ENCODE peak calls at places on chromosomes 3 and 15, in four cellular contexts. One of them, this sample, is unnamed. For H3K27me3 and H3K9me3, the result is how much of the 10 kb centered on the place peaks cover.

GRCh38 chr15:51132384-51133139 is 37.9 kb upstream of the TNFAIP8L3 start:
- DNase-seq in Panc1: peak
- DNase-seq in transverse colon: peak
- DNase-seq in IMR-90: peak
- DNase-seq in this sample: peak

GRCh38 chr3:38643592-38643991 is 5.9 kb downstream of the SCN5A start:
- DNase-seq in Panc1: no peak
- DNase-seq in transverse colon: no peak
- DNase-seq in IMR-90: no peak
- DNase-seq in this sample: no peak

GRCh38 chr3:124078978-124079911 is 87.3 kb upstream of the ROPN1 start:
- DNase-seq in Panc1: peak
- DNase-seq in transverse colon: no peak
- DNase-seq in IMR-90: peak
- DNase-seq in this sample: no peak

GRCh38 chr15:78909791-78910228 is 35.0 kb downstream of the CTSH start:
- DNase-seq in Panc1: no peak
- DNase-seq in transverse colon: no peak
- DNase-seq in IMR-90: peak
- DNase-seq in this sample: no peak

GRCh38 chr3:26061947-26062346 is 272.1 kb downstream of the OXSM start:
- DNase-seq in Panc1: no peak
- DNase-seq in transverse colon: no peak
- DNase-seq in IMR-90: no peak
- DNase-seq in this sample: no peak

GRCh38 chr3:44914936-44915335 is 40.5 kb downstream of the TGM4 start:
- DNase-seq in Panc1: no peak
- DNase-seq in transverse colon: no peak
- DNase-seq in IMR-90: no peak
- DNase-seq in this sample: no peak

GRCh38 chr3:129002573-129003569 is 1.8 kb downstream of the EFCC1 start:
- DNase-seq in Panc1: no peak
- DNase-seq in transverse colon: no peak
- DNase-seq in IMR-90: no peak
- DNase-seq in this sample: no peak

GRCh38 chr15:41609123-41609522 is 50.1 kb downstream of the TYRO3 start:
- DNase-seq in Panc1: no peak
- DNase-seq in transverse colon: no peak
- DNase-seq in IMR-90: no peak
- DNase-seq in this sample: no peak

GRCh38 chr15:100759698-100760356 is 119.8 kb upstream of the ALDH1A3 start:
- DNase-seq in Panc1: peak
- DNase-seq in transverse colon: no peak
- DNase-seq in IMR-90: peak
- DNase-seq in this sample: peak

GRCh38 chr3:8589880-8590556 is 54.6 kb downstream of the SSUH2 start:
- DNase-seq in Panc1: no peak
- DNase-seq in transverse colon: no peak
- DNase-seq in IMR-90: peak
- DNase-seq in this sample: no peak

GRCh38 chr15:77974098-77974414 is 103.5 kb downstream of the TBC1D2B start:
- DNase-seq in Panc1: no peak
- DNase-seq in transverse colon: peak
- DNase-seq in IMR-90: peak
- DNase-seq in this sample: peak

GRCh38 chr15:96336045-96336642 is 5.6 kb downstream of the NR2F2 start:
- DNase-seq in Panc1: no peak
- DNase-seq in transverse colon: peak
- DNase-seq in IMR-90: no peak
- DNase-seq in this sample: no peak

GRCh38 chr3:16618721-16619120 is 13.5 kb upstream of the DAZL start:
- DNase-seq in Panc1: no peak
- DNase-seq in transverse colon: no peak
- DNase-seq in IMR-90: peak
- DNase-seq in this sample: peak

GRCh38 chr3:16352428-16352827 is 87.4 kb downstream of the OXNAD1 start:
- DNase-seq in Panc1: no peak
- DNase-seq in transverse colon: no peak
- DNase-seq in IMR-90: no peak
- DNase-seq in this sample: no peak

GRCh38 chr3:21718161-21718765 is 32.7 kb downstream of the ZNF385D start:
- DNase-seq in Panc1: peak
- DNase-seq in transverse colon: no peak
- DNase-seq in IMR-90: peak
- DNase-seq in this sample: peak

GRCh38 chr3:114318295-114318694 is 24.5 kb downstream of the TIGIT start:
- DNase-seq in Panc1: no peak
- DNase-seq in transverse colon: no peak
- DNase-seq in IMR-90: no peak
- DNase-seq in this sample: no peak

GRCh38 chr3:112682361-112682760 is 41.4 kb upstream of the CCDC80 start:
- DNase-seq in Panc1: no peak
- DNase-seq in transverse colon: no peak
- DNase-seq in IMR-90: peak
- DNase-seq in this sample: no peak

GRCh38 chr3:31908391-31909097 is 72.5 kb downstream of the OSBPL10 start:
- DNase-seq in Panc1: no peak
- DNase-seq in transverse colon: no peak
- DNase-seq in IMR-90: peak
- DNase-seq in this sample: peak

GRCh38 chr3:35523838-35524237 is 115.5 kb upstream of the ARPP21 start:
- DNase-seq in Panc1: no peak
- DNase-seq in transverse colon: no peak
- DNase-seq in IMR-90: no peak
- DNase-seq in this sample: no peak

GRCh38 chr15:77066961-77067690 is 3.8 kb downstream of the TSPAN3 start:
- DNase-seq in Panc1: no peak
- DNase-seq in transverse colon: no peak
- DNase-seq in IMR-90: peak
- DNase-seq in this sample: no peak

GRCh38 chr15:26126819-26127387 is 263.8 kb upstream of the ATP10A start:
- DNase-seq in Panc1: no peak
- DNase-seq in transverse colon: no peak
- DNase-seq in IMR-90: no peak
- DNase-seq in this sample: no peak

GRCh38 chr15:57554821-57555185 is 36.9 kb upstream of the MYZAP start:
- DNase-seq in Panc1: no peak
- DNase-seq in transverse colon: no peak
- DNase-seq in IMR-90: no peak
- DNase-seq in this sample: no peak

GRCh38 chr3:111143-112069 is 85.2 kb upstream of the CHL1 start:
- DNase-seq in Panc1: no peak
- DNase-seq in transverse colon: no peak
- DNase-seq in IMR-90: no peak
- DNase-seq in this sample: no peak

GRCh38 chr3:14471690-14472089 is 68.5 kb downstream of the GRIP2 start:
- DNase-seq in Panc1: no peak
- DNase-seq in transverse colon: no peak
- DNase-seq in IMR-90: no peak
- DNase-seq in this sample: no peak

GRCh38 chr15:28120359-28120640 is 21.2 kb upstream of the OCA2 start:
- DNase-seq in Panc1: no peak
- DNase-seq in transverse colon: no peak
- DNase-seq in IMR-90: no peak
- DNase-seq in this sample: no peak

DNA sequence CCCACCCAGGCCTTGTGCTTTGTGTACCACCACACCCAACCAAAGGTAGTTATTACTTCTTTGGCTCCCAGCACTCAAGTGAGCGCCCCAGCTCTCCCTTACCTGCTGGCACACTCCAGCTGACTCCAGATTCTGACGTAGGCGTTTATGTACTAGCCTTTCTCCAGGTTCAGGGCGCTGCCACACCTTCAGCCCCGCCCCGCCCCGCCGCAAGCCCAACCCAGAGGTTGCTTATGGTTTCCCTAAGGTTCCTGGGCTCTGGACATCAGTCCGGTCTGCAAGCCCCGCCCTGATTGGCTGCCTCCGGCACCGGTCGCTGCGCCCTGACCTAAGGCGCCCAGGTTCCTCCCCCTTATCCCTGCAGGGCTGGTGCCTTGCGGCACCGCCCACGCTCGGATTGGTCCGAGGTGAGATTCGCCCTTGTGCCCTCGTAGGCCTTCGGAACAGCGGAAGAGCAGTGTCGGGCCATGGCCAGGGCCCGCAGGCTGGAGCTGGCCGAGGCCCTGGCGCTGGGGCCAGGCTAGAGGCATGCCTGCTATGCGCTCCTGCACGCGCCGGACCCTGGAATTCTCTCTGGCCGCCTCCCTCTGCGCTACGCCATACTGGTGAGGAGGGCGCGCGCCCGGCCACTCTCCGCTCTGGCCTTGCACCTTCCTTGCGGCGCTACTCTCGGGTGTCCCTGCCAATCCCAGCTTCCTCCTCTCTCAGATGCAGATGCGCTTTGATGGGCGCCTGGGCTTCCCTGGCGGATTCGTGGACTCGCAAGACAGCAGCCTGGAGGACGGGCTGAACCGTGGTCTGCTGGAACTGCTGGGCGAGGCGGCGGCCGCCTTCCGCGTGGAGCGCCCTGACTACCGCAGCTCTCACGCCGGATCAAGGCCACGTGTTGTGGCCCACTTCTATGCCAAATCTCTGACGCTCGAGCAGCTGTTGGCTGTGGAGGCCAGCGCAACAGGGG is 19.8 kb upstream of the NUDT16 start:
- DNase-seq in Panc1: peak
- DNase-seq in transverse colon: peak
- DNase-seq in IMR-90: peak
- DNase-seq in this sample: no peak
- H3K4me3 ChIP-seq in Panc1: peak
- H3K4me3 ChIP-seq in transverse colon: peak
- H3K4me3 ChIP-seq in IMR-90: peak
- H3K4me3 ChIP-seq in this sample: no peak

GRCh38 chr3:134302674-134303073 is 52.0 kb upstream of the RYK start:
- DNase-seq in Panc1: no peak
- DNase-seq in transverse colon: no peak
- DNase-seq in IMR-90: no peak
- DNase-seq in this sample: no peak

GRCh38 chr3:134299888-134300206 is 49.2 kb upstream of the RYK start:
- DNase-seq in Panc1: no peak
- DNase-seq in transverse colon: no peak
- DNase-seq in IMR-90: no peak
- DNase-seq in this sample: peak

GRCh38 chr3:134298281-134298680 is 47.6 kb upstream of the RYK start:
- DNase-seq in Panc1: no peak
- DNase-seq in transverse colon: no peak
- DNase-seq in IMR-90: no peak
- DNase-seq in this sample: no peak

GRCh38 chr3:134300520-134300919 is 49.9 kb upstream of the RYK start:
- DNase-seq in Panc1: no peak
- DNase-seq in transverse colon: no peak
- DNase-seq in IMR-90: no peak
- DNase-seq in this sample: no peak

GRCh38 chr3:134299185-134299887 is 48.7 kb upstream of the RYK start:
- DNase-seq in Panc1: no peak
- DNase-seq in transverse colon: no peak
- DNase-seq in IMR-90: peak
- DNase-seq in this sample: no peak
- H3K27me3 ChIP-seq in Panc1: under half
- H3K27me3 ChIP-seq in transverse colon: under half
- H3K27me3 ChIP-seq in IMR-90: under half
- H3K27me3 ChIP-seq in this sample: under half

GRCh38 chr3:42914771-42915515 is 9.0 kb downstream of the ZNF662 start:
- DNase-seq in Panc1: no peak
- DNase-seq in transverse colon: no peak
- DNase-seq in IMR-90: no peak
- DNase-seq in this sample: no peak
- H3K9me3 ChIP-seq in Panc1: under half
- H3K9me3 ChIP-seq in transverse colon: half or more
- H3K9me3 ChIP-seq in IMR-90: under half
- H3K9me3 ChIP-seq in this sample: under half

GRCh38 chr15:72227720-72228119 is 3.3 kb downstream of the PKM start:
- DNase-seq in Panc1: no peak
- DNase-seq in transverse colon: no peak
- DNase-seq in IMR-90: no peak
- DNase-seq in this sample: no peak
- H3K4me3 ChIP-seq in Panc1: peak
- H3K4me3 ChIP-seq in transverse colon: no peak
- H3K4me3 ChIP-seq in IMR-90: peak
- H3K4me3 ChIP-seq in this sample: peak

DNA sequence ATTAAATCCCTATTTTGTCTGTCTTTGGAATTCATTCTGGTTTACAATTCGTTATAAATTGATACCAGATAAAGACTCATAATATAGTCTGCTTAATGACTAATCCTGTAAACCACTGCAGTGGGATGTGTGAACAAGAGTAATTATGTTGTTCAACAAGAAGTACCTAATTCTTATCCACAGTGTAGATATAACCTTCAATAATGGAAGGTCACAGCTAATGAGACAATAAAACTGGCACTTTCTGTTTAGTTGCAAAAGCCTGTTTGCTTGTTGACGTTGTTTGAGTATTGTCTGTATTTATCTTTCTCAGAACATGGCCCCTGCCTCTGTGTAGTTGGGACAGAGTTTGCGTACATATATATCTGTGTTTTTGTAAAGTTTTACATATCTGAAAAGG is 26.7 kb downstream of the PIAS1 start:
- DNase-seq in Panc1: no peak
- DNase-seq in transverse colon: no peak
- DNase-seq in IMR-90: no peak
- DNase-seq in this sample: no peak
- H3K27me3 ChIP-seq in Panc1: under half
- H3K27me3 ChIP-seq in transverse colon: under half
- H3K27me3 ChIP-seq in IMR-90: under half
- H3K27me3 ChIP-seq in this sample: under half